ENCODE peak calls at places on chromosomes 12 and 14, in eight cellular contexts. Y is cortex of kidney, O is EH, C is dorsolateral prefrontal cortex, I is nephron progenitor cell, J is cerebellar cortex, G is SHP77, M is upper lobe of right lung. P is an unnamed sample.

GRCh38 chr14:98954347-98955000 is 317.5 kb downstream of the BCL11B start:
- DNase-seq in M (no peak), G (no peak), Y (no peak), J (no peak), C (no peak), I (no peak), O (no peak), P (no peak)

GRCh38 chr14:57737598-57737997 is 128.3 kb downstream of the SLC35F4 start:
- DNase-seq in G (no peak), C (no peak), I (no peak), O (no peak), Y (no peak), J (peak), M (no peak), P (peak)

GRCh38 chr12:50240792-50241114 is 42.6 kb downstream of the LIMA1 start:
- DNase-seq in G (no peak), M (no peak), C (no peak), I (no peak), J (no peak), Y (no peak), O (peak), P (no peak)

GRCh38 chr14:76917759-76918175 is 91.6 kb downstream of the LRRC74A start:
- DNase-seq in Y (no peak), M (peak), O (peak), G (peak), C (no peak), J (no peak), I (no peak), P (peak)

GRCh38 chr14:51095854-51096823 is 1.2 kb upstream of the TRIM9 start:
- DNase-seq in M (no peak), I (peak), O (peak), Y (no peak), C (peak), J (peak), G (peak), P (peak)

GRCh38 chr12:125206757-125207156 is 141.5 kb downstream of the AACS start:
- DNase-seq in C (no peak), G (no peak), O (no peak), I (no peak), J (no peak), Y (no peak), M (no peak), P (no peak)

GRCh38 chr12:25958254-25959068 is at the start of gene RASSF8:
- DNase-seq in J (peak), Y (peak), C (peak), O (peak), I (peak), G (peak), M (peak), P (peak)

GRCh38 chr12:46675736-46676135 is 150.1 kb downstream of the SLC38A4 start:
- DNase-seq in O (peak), C (no peak), Y (no peak), I (peak), G (peak), J (no peak), M (peak), P (no peak)

GRCh38 chr12:3493225-3494049 is 2.4 kb downstream of the PRMT8 start:
- DNase-seq in M (no peak), Y (no peak), I (peak), J (peak), O (no peak), G (peak), C (peak), P (peak)

GRCh38 chr12:101969-102878 is 35.7 kb downstream of the IQSEC3 start:
- DNase-seq in G (no peak), I (peak), J (no peak), C (no peak), Y (no peak), O (no peak), M (peak), P (no peak)

GRCh38 chr14:79629891-79630560 is 581.3 kb downstream of the DIO2 start:
- DNase-seq in C (no peak), I (no peak), M (no peak), O (peak), J (peak), G (no peak), Y (no peak), P (peak)

GRCh38 chr12:6919588-6919987 is 5.2 kb downstream of the ENO2 start:
- DNase-seq in G (no peak), M (peak), Y (no peak), I (no peak), J (no peak), C (no peak), O (no peak), P (no peak)

GRCh38 chr12:42482086-42482819 is 107.3 kb downstream of the PRICKLE1 start:
- DNase-seq in Y (no peak), J (no peak), M (peak), C (no peak), I (no peak), O (peak), G (no peak), P (no peak)

GRCh38 chr12:52804029-52804428 is 8.1 kb upstream of the KRT3 start:
- DNase-seq in I (no peak), G (no peak), J (no peak), O (no peak), Y (no peak), M (peak), C (no peak), P (no peak)

GRCh38 chr12:111640498-111640897 is 41.4 kb upstream of the ATXN2 start:
- DNase-seq in M (no peak), Y (no peak), C (peak), G (no peak), J (peak), O (no peak), I (no peak), P (peak)

GRCh38 chr12:59626382-59626781 is 30.6 kb downstream of the SLC16A7 start:
- DNase-seq in C (no peak), Y (no peak), G (no peak), J (no peak), I (no peak), M (no peak), O (peak), P (no peak)

GRCh38 chr12:61750604-61751003 is 509.6 kb upstream of the USP15 start:
- DNase-seq in Y (no peak), O (no peak), G (no peak), C (no peak), M (no peak), I (no peak), J (no peak), P (peak)

GRCh38 chr12:105142259-105142658 is 34.7 kb downstream of the WASHC4 start:
- DNase-seq in I (no peak), C (no peak), J (no peak), G (no peak), M (no peak), O (no peak), Y (no peak), P (no peak)

GRCh38 chr14:92582706-92583452 is 69.3 kb downstream of the RIN3 start:
- DNase-seq in O (no peak), J (no peak), C (no peak), I (no peak), M (no peak), G (no peak), Y (no peak), P (no peak)

GRCh38 chr12:92403210-92404175 is 257.8 kb upstream of the BTG1 start:
- DNase-seq in Y (no peak), C (no peak), O (no peak), G (no peak), J (no peak), I (no peak), M (no peak), P (no peak)

GRCh38 chr12:108616941-108617858 is 16.5 kb downstream of the SELPLG start:
- DNase-seq in J (no peak), Y (no peak), C (no peak), G (no peak), M (peak), O (peak), I (no peak), P (peak)

GRCh38 chr14:103138483-103139370 is 15.5 kb downstream of the TNFAIP2 start:
- DNase-seq in M (no peak), G (no peak), C (no peak), O (no peak), Y (no peak), J (no peak), I (peak), P (no peak)

GRCh38 chr12:47802312-47802711 is 17.4 kb downstream of the HDAC7 start:
- DNase-seq in C (no peak), G (no peak), M (no peak), J (no peak), O (peak), I (no peak), Y (no peak), P (no peak)

GRCh38 chr12:106018286-106018685 is 120.5 kb downstream of the NUAK1 start:
- DNase-seq in J (no peak), G (no peak), C (no peak), M (no peak), O (no peak), Y (no peak), I (no peak), P (no peak)

GRCh38 chr12:107903377-107904061 is 129.0 kb downstream of the ASCL4 start:
- DNase-seq in I (peak), G (peak), M (peak), C (peak), Y (no peak), J (peak), O (peak), P (no peak)

GRCh38 chr14:24307575-24308341 is at the start of gene CIDEB:
- DNase-seq in I (peak), M (no peak), G (peak), O (peak), Y (no peak), J (peak), C (peak), P (peak)

GRCh38 chr14:100283984-100284881 is 22.0 kb downstream of the SLC25A29 start:
- DNase-seq in J (no peak), M (peak), C (no peak), I (no peak), O (no peak), Y (no peak), G (no peak), P (no peak)

GRCh38 chr12:114064497-114064896 is 98.4 kb upstream of the RBM19 start:
- DNase-seq in O (peak), I (no peak), J (no peak), Y (no peak), G (no peak), C (no peak), M (no peak), P (no peak)

GRCh38 chr14:70100071-70100470 is 88.7 kb downstream of the SLC8A3 start:
- DNase-seq in Y (no peak), C (no peak), G (no peak), O (no peak), I (no peak), M (no peak), J (no peak), P (no peak)

GRCh38 chr12:123282111-123282510 is 10.5 kb upstream of the CDK2AP1 start:
- DNase-seq in C (no peak), O (no peak), G (no peak), Y (no peak), J (no peak), I (no peak), M (peak), P (no peak)

GRCh38 chr12:104825408-104825807 is 132.7 kb downstream of the SLC41A2 start:
- DNase-seq in G (no peak), O (peak), J (peak), M (no peak), I (no peak), C (no peak), Y (no peak), P (no peak)

GRCh38 chr14:78836777-78837176 is 666.6 kb downstream of the NRXN3 start:
- DNase-seq in J (peak), O (peak), C (peak), M (no peak), I (peak), G (peak), Y (no peak), P (peak)

GRCh38 chr14:105860615-105861580 is 334.5 kb downstream of the TMEM121 start:
- DNase-seq in G (no peak), O (no peak), I (no peak), Y (no peak), C (no peak), J (no peak), M (peak), P (no peak)

GRCh38 chr14:45893127-45893526 is 640.1 kb upstream of the MIS18BP1 start:
- DNase-seq in C (no peak), G (no peak), Y (no peak), M (no peak), O (no peak), I (no peak), J (no peak), P (no peak)

GRCh38 chr14:63435838-63436237 is 107.3 kb downstream of the PPP2R5E start:
- DNase-seq in M (peak), Y (no peak), G (no peak), I (no peak), O (peak), J (peak), C (peak), P (peak)